ENCODE peak calls at places on chromosomes 1 and 21, in six cellular contexts. Y, J, P, C, L and E are unnamed samples.

GRCh38 chr1:52140633-52141512 is 1.0 kb upstream of the ZFYVE9 start:
- DNase-seq in C (no peak), P (no peak), L (peak; percentile 27), Y (no peak), J (no peak), E (peak; percentile 10)

GRCh38 chr1:63779872-63780271 is 6.1 kb downstream of the ROR1 start:
- DNase-seq in J (no peak), P (no peak), L (no peak), Y (no peak), C (no peak), E (no peak)

GRCh38 chr1:183837062-183837461 is 32.1 kb downstream of the RGL1 start:
- DNase-seq in L (no peak), P (no peak), C (no peak), J (no peak), Y (no peak), E (no peak)

GRCh38 chr1:87888456-87888855 is 559.8 kb downstream of the LMO4 start:
- DNase-seq in C (no peak), Y (no peak), P (no peak), J (no peak), L (no peak), E (no peak)

GRCh38 chr1:185551008-185551407 is 183.2 kb upstream of the HMCN1 start:
- DNase-seq in J (no peak), Y (no peak), C (no peak), P (no peak), L (no peak), E (no peak)

GRCh38 chr1:3369437-3370076 is 84.9 kb upstream of the ARHGEF16 start:
- DNase-seq in L (no peak), Y (no peak), C (no peak), P (no peak), J (no peak), E (no peak)

GRCh38 chr21:42298237-42298636 is 17.0 kb downstream of the TFF3 start:
- DNase-seq in P (no peak), J (no peak), C (no peak), Y (no peak), L (no peak), E (no peak)

GRCh38 chr1:3162483-3162882 is 93.5 kb downstream of the PRDM16 start:
- DNase-seq in C (no peak), P (no peak), Y (no peak), L (no peak), J (no peak), E (no peak)

GRCh38 chr21:17454315-17455027 is 58.4 kb upstream of the CXADR start:
- DNase-seq in L (peak; percentile 70), Y (no peak), P (peak; percentile 52), C (peak; percentile 89), J (peak; percentile 98), E (peak; percentile 91)

GRCh38 chr1:235503333-235504121 is 725 bp downstream of the B3GALNT2 start:
- DNase-seq in J (no peak), Y (no peak), P (peak; percentile 51), C (no peak), L (peak; percentile 55), E (peak; percentile 35)

GRCh38 chr1:17002524-17002902 is 9.2 kb downstream of the ATP13A2 start:
- DNase-seq in C (no peak), Y (no peak), J (no peak), L (peak; percentile 12), P (no peak), E (no peak)

GRCh38 chr1:24374891-24375786 is 38.4 kb downstream of the STPG1 start:
- DNase-seq in J (no peak), P (no peak), C (no peak), L (no peak), Y (no peak), E (no peak)

GRCh38 chr1:234212764-234213406 is 160.4 kb upstream of the COA6 start:
- DNase-seq in J (no peak), L (peak; percentile 77), C (no peak), Y (peak; percentile 28), P (peak; percentile 59), E (peak; percentile 53)

GRCh38 chr1:42305639-42306038 is 29.4 kb downstream of the FOXJ3 start:
- DNase-seq in L (no peak), Y (no peak), J (no peak), P (no peak), C (no peak), E (no peak)

GRCh38 chr1:54768093-54768492 is 3.8 kb upstream of the PARS2 start:
- DNase-seq in L (no peak), P (no peak), J (no peak), Y (no peak), C (no peak), E (peak; percentile 48)

GRCh38 chr1:111920221-111921024 is 69.0 kb downstream of the KCND3 start:
- DNase-seq in L (no peak), Y (no peak), P (no peak), C (no peak), J (no peak), E (no peak)

GRCh38 chr1:207431508-207431907 is 22.6 kb upstream of the CR2 start:
- DNase-seq in P (no peak), L (no peak), J (no peak), C (no peak), Y (no peak), E (no peak)

GRCh38 chr1:224488806-224489584 is 54.4 kb upstream of the WDR26 start:
- DNase-seq in J (no peak), P (no peak), L (no peak), Y (no peak), C (no peak), E (no peak)

GRCh38 chr1:87956766-87957165 is 628.1 kb downstream of the LMO4 start:
- DNase-seq in P (no peak), C (no peak), J (no peak), L (no peak), Y (no peak), E (no peak)

GRCh38 chr1:70840260-70840953 is 207.2 kb downstream of the PTGER3 start:
- DNase-seq in Y (no peak), C (no peak), P (no peak), J (no peak), L (no peak), E (no peak)

DNA sequence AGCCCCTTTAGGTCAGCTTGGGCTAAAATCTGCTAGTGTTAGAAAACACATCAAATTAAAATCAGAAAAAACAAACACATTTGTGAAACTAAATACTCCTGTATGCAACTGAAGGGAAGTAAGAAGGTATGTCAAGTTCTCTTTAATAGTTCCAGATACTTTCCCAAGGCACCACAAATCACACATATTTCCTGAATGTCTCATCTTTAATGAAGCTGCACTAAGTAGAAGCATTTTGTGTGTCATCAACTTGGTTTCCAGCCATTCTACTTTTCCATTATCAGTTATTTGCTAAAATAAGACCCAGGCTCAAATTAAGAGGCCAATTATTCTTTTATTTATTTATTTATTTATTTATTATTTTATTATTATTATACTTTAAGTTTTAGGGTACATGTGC is 34.7 kb downstream of the CRB1 start:
- DNase-seq in J (no peak), C (no peak), Y (no peak), P (no peak), L (no peak), E (no peak)
- TF ChIP-seq JUND in J (no peak), C (no peak), Y (no peak), P (no peak), L (peak; percentile 54), E (no peak)

DNA sequence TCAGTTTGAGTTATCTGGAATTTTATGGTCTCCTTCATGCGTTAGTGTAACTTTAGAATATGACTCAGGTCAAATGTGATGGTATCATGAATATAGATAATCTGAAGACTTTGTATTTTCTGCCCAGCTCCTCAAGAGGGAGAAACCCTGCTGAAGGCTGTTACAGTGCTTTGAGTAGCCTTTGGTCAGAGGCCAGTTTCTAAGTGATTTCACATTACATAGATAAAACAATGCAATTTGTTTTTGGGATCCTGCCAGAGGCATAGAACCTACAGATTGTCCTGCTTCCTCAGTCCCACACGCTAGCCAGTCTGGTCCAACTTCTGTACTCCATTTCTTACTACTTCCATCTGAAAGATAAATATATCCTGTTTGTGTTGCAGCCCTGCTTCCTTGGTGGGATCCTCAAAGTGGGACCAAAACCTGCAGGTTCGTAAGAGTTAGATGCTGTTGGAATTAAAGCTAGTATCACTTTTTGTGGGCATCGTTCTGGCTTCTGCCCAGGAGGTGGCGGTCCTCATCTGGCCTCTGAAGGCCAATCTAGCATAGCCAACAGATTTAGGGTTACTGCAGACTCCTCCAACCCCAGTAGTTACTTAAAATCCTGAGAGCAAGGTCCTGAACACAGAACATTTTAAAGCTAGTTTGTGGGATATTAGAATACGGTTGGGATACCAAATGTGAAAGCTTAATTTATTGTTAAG is 645.8 kb upstream of the USP24 start:
- DNase-seq in Y (no peak), P (no peak), C (no peak), L (peak; percentile 2), J (peak; percentile 51), E (no peak)
- TF ChIP-seq CTCF in Y (peak; percentile 38), P (no peak), C (no peak), L (no peak), J (peak; percentile 49), E (peak; percentile 41)

DNA sequence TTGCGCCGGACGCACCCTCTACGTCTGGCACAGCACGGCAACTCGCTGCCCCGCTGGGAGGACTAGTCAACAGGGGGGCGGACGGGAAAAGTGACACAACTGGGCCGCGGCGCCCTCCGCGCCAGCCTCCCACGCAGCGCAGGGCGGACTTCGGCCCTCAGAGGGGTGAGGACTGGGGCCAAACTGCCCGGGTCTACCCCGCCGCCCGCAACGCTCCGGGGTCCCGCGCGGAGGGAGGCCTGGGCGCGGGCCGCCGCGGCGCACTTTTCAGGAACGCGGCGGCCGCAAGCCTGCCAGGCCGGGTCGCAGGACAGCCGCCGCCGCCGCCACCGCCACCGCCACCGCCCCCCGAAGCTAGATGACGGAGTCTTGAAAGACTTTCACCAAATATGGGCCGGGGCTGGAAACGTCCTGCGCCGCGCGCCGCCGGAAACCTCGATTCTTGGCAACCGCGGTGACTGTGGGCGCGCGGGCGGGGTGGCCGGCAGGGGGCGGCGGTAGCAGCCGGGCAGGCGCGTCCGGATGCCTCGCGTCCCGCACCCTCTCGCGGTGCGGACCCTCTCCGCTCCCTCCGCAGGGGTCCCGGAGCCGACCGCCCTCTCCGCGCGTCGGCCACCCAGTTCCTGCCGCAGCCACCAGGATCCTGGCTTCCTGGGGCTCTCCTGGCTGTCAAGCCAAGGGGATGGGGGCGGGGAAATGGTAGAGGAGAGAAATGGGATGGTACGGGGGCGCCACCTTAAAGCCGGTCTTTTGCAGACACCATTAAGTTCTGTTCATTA is 3.7 kb upstream of the CCN1 start:
- DNase-seq in Y (no peak), J (peak; percentile 91), L (peak; percentile 90), P (peak; percentile 78), C (peak; percentile 65), E (peak; percentile 37)
- TF ChIP-seq JUND in Y (no peak), J (peak; percentile 6), L (no peak), P (no peak), C (no peak), E (no peak)

DNA sequence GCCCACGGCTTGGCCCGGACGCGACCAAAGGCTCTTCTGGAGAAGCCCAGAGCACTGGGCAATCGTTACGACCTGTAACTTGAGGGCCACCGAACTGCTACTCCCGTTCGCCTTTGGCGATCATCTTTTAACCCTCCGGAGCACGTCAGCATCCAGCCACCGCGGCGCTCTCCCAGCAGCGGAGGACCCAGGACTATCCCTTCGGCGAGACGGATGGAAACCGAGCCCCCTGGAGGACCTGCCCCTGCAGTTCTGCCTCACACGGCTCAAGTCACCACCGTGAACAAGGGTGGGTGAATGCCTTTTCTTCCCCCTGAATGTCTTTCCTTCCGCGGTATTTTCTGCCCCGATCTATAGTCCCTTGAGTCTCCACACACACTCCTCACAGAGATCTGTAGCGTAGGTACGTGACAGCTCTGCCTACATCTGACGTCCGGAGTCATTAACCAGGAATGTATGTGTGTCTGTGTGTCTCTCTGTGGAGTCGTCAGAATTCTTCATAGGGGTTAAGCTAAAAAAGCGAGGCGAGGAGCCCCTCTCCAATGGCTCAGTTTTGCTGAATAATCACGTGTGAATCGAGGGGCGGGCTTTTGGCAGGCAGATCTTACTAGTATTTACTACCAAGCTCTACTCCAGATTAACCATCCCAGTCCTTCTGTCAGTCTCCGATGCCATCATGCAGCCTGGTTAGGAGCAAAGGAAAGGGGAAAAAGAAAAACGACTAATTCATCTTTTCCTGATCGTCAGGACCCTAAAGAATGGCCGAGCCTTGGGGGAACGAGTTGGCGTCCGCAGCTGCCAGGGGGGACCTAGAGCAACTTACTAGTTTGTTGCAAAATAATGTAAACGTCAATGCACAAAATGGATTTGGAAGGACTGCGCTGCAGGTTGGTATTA is at the start of gene CDKN2C:
- DNase-seq in Y (no peak), L (peak; percentile 69), J (peak; percentile 66), P (peak; percentile 76), C (no peak), E (peak; percentile 72)
- TF ChIP-seq CTCF in Y (no peak), L (no peak), J (no peak), P (peak; percentile 13), C (no peak), E (peak; percentile 31)